ENCODE peak calls at places on chromosomes 2 and 18, in four cellular contexts. O is dorsolateral prefrontal cortex; L is stimulated activated CD4-positive, alpha-beta T cell treated with anti-CD3 and anti-CD28 coated beads, Interleukin-15, amount 100 ng/mL, for 1 hour; R is activated CD8-positive, alpha-beta memory T cell treated with anti-CD3 and anti-CD28 coated beads for 4 hours. H is an unnamed sample.

GRCh38 chr18:23138470-23138869 is 3.2 kb downstream of the CABLES1 start:
- DNase-seq in O (no peak), L (no peak), R (no peak), H (no peak)

GRCh38 chr2:103887625-103888024 is 966.3 kb upstream of the POU3F3 start:
- DNase-seq in O (no peak), L (no peak), R (no peak), H (no peak)

GRCh38 chr2:8447610-8448221 is 234.1 kb upstream of the ID2 start:
- DNase-seq in O (no peak), L (no peak), R (no peak), H (no peak)

GRCh38 chr2:65746919-65747678 is 314.7 kb upstream of the SPRED2 start:
- DNase-seq in O (no peak), L (no peak), R (no peak), H (no peak)

GRCh38 chr18:62596145-62597005 is 73.5 kb downstream of the ZCCHC2 start:
- DNase-seq in O (no peak), L (no peak), R (no peak), H (no peak)

GRCh38 chr18:20971886-20972267 is 139.7 kb downstream of the ROCK1 start:
- DNase-seq in O (no peak), L (no peak), R (no peak), H (no peak)

GRCh38 chr2:24722141-24722790 is 70.9 kb downstream of the PTRHD1 start:
- DNase-seq in O (no peak), L (no peak), R (no peak), H (no peak)

GRCh38 chr2:46177461-46178089 is 119.6 kb upstream of the EPAS1 start:
- DNase-seq in O (no peak), L (no peak), R (no peak), H (no peak)

GRCh38 chr2:217394510-217395351 is 534.9 kb upstream of the TNP1 start:
- DNase-seq in O (no peak), L (no peak), R (no peak), H (no peak)

GRCh38 chr2:136920652-136921333 is 155.4 kb downstream of the THSD7B start:
- DNase-seq in O (no peak), L (no peak), R (no peak), H (no peak)

GRCh38 chr2:127620867-127621266 is 25.1 kb upstream of the GPR17 start:
- DNase-seq in O (no peak), L (no peak), R (no peak), H (no peak)

GRCh38 chr2:134466141-134466540 is 212.3 kb downstream of the MGAT5 start:
- DNase-seq in O (no peak), L (no peak), R (no peak), H (no peak)

GRCh38 chr2:151922845-151923666 is 94.8 kb upstream of the ARL5A start:
- DNase-seq in O (no peak), L (no peak), R (no peak), H (no peak)

GRCh38 chr2:42200534-42201227 is 31.5 kb downstream of the EML4 start:
- DNase-seq in O (no peak), L (no peak), R (no peak), H (no peak)

GRCh38 chr2:144703852-144704324 is 184.0 kb upstream of the ZEB2 start:
- DNase-seq in O (no peak), L (no peak), R (no peak), H (no peak)

GRCh38 chr2:205660521-205661124 is 21.7 kb upstream of the NRP2 start:
- DNase-seq in O (no peak), L (no peak), R (no peak), H (no peak)

GRCh38 chr2:64562148-64562784 is 38.1 kb downstream of the AFTPH start:
- DNase-seq in O (no peak), L (no peak), R (no peak), H (no peak)

GRCh38 chr2:175518206-175518605 is 336.7 kb upstream of the ATP5MC3 start:
- DNase-seq in O (no peak), L (no peak), R (no peak), H (no peak)

GRCh38 chr18:72973831-72974230 is 106.0 kb upstream of the NETO1 start:
- DNase-seq in O (no peak), L (no peak), R (no peak), H (no peak)

GRCh38 chr2:71992036-71992435 is 155.6 kb downstream of the CYP26B1 start:
- DNase-seq in O (no peak), L (no peak), R (no peak), H (no peak)

GRCh38 chr2:6776125-6776524 is 89.6 kb downstream of the CMPK2 start:
- DNase-seq in O (no peak), L (no peak), R (no peak), H (no peak)

GRCh38 chr2:98036349-98037000 is 40.7 kb upstream of the TMEM131 start:
- DNase-seq in O (no peak), L (no peak), R (no peak), H (no peak)

GRCh38 chr2:215619989-215620388 is 184.1 kb upstream of the FN1 start:
- DNase-seq in O (no peak), L (no peak), R (no peak), H (no peak)

GRCh38 chr2:174630097-174630496 is 32.5 kb upstream of the WIPF1 start:
- DNase-seq in O (no peak), L (no peak), R (no peak), H (no peak)

GRCh38 chr2:137107925-137108324 is 342.6 kb downstream of the THSD7B start:
- DNase-seq in O (no peak), L (no peak), R (no peak), H (no peak)

GRCh38 chr2:23637011-23637778 is 252.2 kb downstream of the KLHL29 start:
- DNase-seq in O (no peak), L (no peak), R (no peak), H (no peak)

GRCh38 chr2:136056077-136056688 is 61.8 kb downstream of the CXCR4 start:
- DNase-seq in O (no peak), L (no peak), R (no peak), H (no peak)

GRCh38 chr2:9174771-9175441 is 31.7 kb upstream of the ASAP2 start:
- DNase-seq in O (no peak), L (no peak), R (no peak), H (no peak)

GRCh38 chr2:178298785-178299212 is 104.5 kb downstream of the OSBPL6 start:
- DNase-seq in O (no peak), L (no peak), R (no peak), H (no peak)

GRCh38 chr2:234326694-234327093 is 170.2 kb downstream of the ARL4C start:
- DNase-seq in O (no peak), L (no peak), R (no peak), H (no peak)

GRCh38 chr2:145832681-145833080 is 1312.8 kb upstream of the ZEB2 start:
- DNase-seq in O (no peak), L (no peak), R (no peak), H (no peak)

GRCh38 chr2:127407661-127408003 is 10.6 kb upstream of the PROC start:
- DNase-seq in O (no peak), L (no peak), R (no peak), H (no peak)